ENCODE peak calls at places on chromosomes 16 and 17, in five cellular contexts. P, D, F, T and J are unnamed samples. For H4K20me1, the result is how much of the 10 kb centered on the place peaks cover.

GRCh38 chr16:82062645-82063058 is 27.6 kb downstream of the HSD17B2 start:
- DNase-seq in P (peak), T (no peak), F (no peak), D (peak), J (no peak)

GRCh38 chr16:56838622-56839337 is 26.2 kb upstream of the SLC12A3 start:
- DNase-seq in T (no peak), F (no peak), D (no peak), P (no peak), J (no peak)

GRCh38 chr16:70646260-70647241 is at the start of gene IL34:
- DNase-seq in P (peak), F (no peak), T (no peak), D (peak), J (no peak)

GRCh38 chr16:25066747-25067631 is 44.6 kb upstream of the LCMT1 start:
- DNase-seq in F (peak), P (peak), T (peak), D (peak), J (peak)

GRCh38 chr17:65975878-65976277 is 216.1 kb downstream of the CEP112 start:
- DNase-seq in D (no peak), T (no peak), F (peak), P (no peak), J (no peak)

GRCh38 chr16:85262558-85263196 is 150.4 kb upstream of the CIBAR2 start:
- DNase-seq in F (no peak), P (no peak), D (no peak), T (no peak), J (no peak)

GRCh38 chr17:41060052-41060604 is at the start of gene KRTAP2-3:
- DNase-seq in T (no peak), P (peak), F (no peak), D (peak), J (peak)

GRCh38 chr17:46976626-46977270 is 2.3 kb downstream of the RPRML start:
- DNase-seq in T (no peak), F (peak), P (no peak), D (no peak), J (peak)

GRCh38 chr16:69017036-69017783 is 88.2 kb upstream of the HAS3 start:
- DNase-seq in P (peak), T (no peak), F (no peak), D (peak), J (peak)

GRCh38 chr17:76948301-76948700 is 80.1 kb downstream of the MGAT5B start:
- DNase-seq in P (no peak), T (no peak), D (no peak), F (no peak), J (no peak)

GRCh38 chr16:14337303-14338191 is 266.4 kb downstream of the MRTFB start:
- DNase-seq in T (no peak), F (no peak), D (no peak), P (peak), J (no peak)

GRCh38 chr17:146983-147761 is 9.8 kb downstream of the SCGB1C2 start:
- DNase-seq in F (no peak), P (no peak), D (no peak), T (no peak), J (no peak)

GRCh38 chr16:138049-138417 is 440 bp downstream of the NPRL3 start:
- DNase-seq in D (no peak), T (peak), P (peak), F (peak), J (no peak)

GRCh38 chr17:64256913-64257807 is 5.9 kb downstream of the TEX2 start:
- DNase-seq in T (no peak), P (peak), D (peak), F (peak), J (no peak)

GRCh38 chr17:83185023-83186002 is 105.9 kb downstream of the METRNL start:
- DNase-seq in P (no peak), F (no peak), T (no peak), D (no peak), J (no peak)

GRCh38 chr17:79695293-79696158 is 35.2 kb upstream of the ENPP7 start:
- DNase-seq in F (no peak), P (peak), D (peak), T (no peak), J (no peak)

GRCh38 chr16:65679785-65680184 is 557.9 kb upstream of the CDH11 start:
- DNase-seq in D (no peak), T (peak), F (no peak), P (no peak), J (no peak)

GRCh38 chr17:54891176-54891821 is 9.4 kb upstream of the TOM1L1 start:
- DNase-seq in D (peak), T (peak), P (peak), F (peak), J (peak)

GRCh38 chr17:50508573-50509460 is 578 bp downstream of the MYCBPAP start:
- DNase-seq in T (no peak), F (no peak), P (peak), D (no peak), J (no peak)

GRCh38 chr16:19294156-19294649 is 8.7 kb downstream of the CLEC19A start:
- DNase-seq in F (no peak), P (no peak), D (no peak), T (peak), J (no peak)

GRCh38 chr16:85425061-85425662 is 188.0 kb upstream of the GSE1 start:
- DNase-seq in T (no peak), P (no peak), F (peak), D (no peak), J (no peak)

GRCh38 chr16:84503751-84504395 is 586 bp downstream of the MEAK7 start:
- DNase-seq in D (peak), T (no peak), F (peak), P (peak), J (peak)

GRCh38 chr16:17271687-17272086 is 199.1 kb downstream of the XYLT1 start:
- DNase-seq in P (peak), F (no peak), T (no peak), D (peak), J (no peak)

GRCh38 chr16:25177831-25178688 is 38.7 kb upstream of the AQP8 start:
- DNase-seq in D (no peak), P (peak), F (no peak), T (no peak), J (no peak)

GRCh38 chr16:19130852-19131808 is 17.4 kb downstream of the ITPRIPL2 start:
- DNase-seq in P (peak), F (no peak), D (peak), T (peak), J (peak)

GRCh38 chr16:2702438-2702825 is 17.6 kb downstream of the PRSS27 start:
- DNase-seq in T (no peak), P (no peak), D (no peak), F (no peak), J (no peak)

DNA sequence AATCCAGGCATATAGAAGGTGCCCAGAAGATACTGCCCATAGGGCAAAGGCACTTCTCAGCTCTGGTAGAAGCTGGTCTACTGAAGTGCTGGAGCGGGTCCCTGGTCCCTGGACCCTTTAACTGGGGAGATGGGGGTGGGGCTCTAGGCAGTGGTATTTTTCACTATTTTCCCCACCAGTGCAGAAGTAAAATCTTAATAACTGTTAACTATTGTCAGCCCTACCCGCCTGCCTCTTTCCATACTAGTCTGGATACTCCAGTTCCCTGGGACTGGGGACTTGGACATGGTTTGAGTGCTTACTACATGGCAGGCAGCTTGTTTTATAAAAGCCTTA is 24.6 kb downstream of the IGF2BP1 start:
- DNase-seq in T (no peak), D (no peak), F (no peak), P (no peak), J (no peak)
- H3K27ac ChIP-seq in T (no peak), D (peak), F (peak), P (peak), J (no peak)

DNA sequence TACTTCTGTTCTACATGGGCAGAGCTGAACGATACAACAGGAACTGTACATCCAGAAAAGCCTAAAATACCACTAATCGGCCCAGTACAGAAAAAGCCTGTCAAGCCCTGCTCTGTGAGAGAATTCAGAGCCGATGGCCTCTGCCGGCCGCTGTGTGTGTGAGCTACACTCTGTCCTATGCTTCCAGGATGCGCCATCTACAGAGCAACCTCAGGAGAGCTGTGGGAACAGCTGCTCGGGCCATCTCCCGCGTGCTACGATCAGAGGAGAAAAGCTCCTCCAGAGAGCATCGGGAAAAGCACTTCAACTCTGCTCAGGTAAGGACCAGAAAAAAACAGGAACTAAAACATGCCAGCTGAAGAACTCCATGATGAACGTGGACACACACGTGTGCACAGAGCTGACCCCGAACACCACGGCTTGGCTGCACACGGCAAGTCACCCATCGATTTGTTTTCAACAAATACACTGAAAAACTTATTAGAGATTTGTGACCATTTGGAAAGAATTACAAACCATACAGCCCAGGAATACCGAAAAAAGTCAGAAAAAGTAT is 115.9 kb downstream of the ANKRD11 start:
- DNase-seq in T (no peak), P (no peak), D (no peak), F (peak), J (peak)
- H4K20me1 ChIP-seq in T (under half), P (half or more), D (half or more), F (half or more), J (under half)

GRCh38 chr17:17820046-17820445 is 16.7 kb downstream of the SREBF1 start:
- DNase-seq in T (no peak), D (no peak), F (no peak), P (no peak), J (no peak)
- H3K4me3 ChIP-seq in T (no peak), D (no peak), F (no peak), P (no peak), J (peak)

DNA sequence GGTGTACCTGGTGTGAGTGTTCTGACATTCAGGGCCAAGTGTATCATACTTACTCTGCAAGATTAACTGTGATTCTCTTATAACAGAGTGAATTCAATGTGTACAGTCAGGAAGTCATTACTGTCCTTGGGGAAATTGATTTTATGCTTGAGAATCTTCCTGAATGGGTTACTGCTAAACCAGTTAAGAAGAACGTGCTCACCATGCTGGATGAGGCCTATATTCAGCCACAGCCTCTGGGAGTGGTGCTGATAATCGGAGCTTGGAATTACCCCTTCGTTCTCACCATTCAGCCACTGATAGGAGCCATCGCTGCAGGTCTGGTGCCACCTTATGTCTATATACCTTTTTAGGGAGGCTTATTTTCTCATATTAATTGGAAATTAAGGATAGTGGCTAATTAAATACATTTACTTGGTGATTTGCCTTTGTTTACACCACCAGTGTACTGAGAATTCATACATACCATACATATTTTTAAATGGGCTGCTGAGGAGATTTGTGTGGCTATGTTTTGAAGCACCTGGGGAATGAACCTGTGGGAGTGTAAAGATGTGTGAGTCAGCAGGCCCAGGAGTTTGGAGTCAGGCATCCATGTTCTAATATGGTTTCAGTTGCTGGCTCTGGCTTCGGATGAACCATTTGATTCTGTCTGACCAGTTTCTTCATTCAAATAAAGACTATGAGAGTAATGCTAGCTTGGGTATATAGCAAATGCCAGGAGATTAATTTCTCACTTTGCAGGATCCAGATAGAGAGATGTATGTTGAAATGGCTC is 3.1 kb downstream of the ALDH3A2 start:
- DNase-seq in T (no peak), P (no peak), F (no peak), D (no peak), J (peak)
- H3K27ac ChIP-seq in T (no peak), P (no peak), F (no peak), D (no peak), J (peak)

DNA sequence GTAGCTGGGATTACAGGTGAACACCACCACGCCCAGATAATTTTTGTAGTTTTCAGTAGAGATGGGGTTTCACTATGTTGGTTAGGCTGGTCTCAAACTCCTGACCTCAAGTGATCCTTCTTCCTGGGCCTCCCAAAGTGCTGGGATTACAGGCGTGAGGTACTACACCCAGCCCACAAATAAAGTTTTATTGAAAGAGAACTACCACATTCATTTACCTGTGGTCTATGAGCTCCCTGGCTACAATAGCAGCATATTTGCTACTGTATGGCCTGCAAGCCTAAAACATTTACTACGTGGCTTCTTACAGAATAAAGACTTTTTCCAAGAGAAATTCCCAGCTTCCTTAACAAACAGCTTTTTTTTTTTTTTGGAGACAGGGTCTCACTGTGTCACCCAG is 3.4 kb downstream of the METTL9 start:
- DNase-seq in P (no peak), D (no peak), F (no peak), T (no peak), J (no peak)
- H4K20me1 ChIP-seq in P (under half), D (half or more), F (half or more), T (under half), J (under half)

GRCh38 chr16:4115941-4116327 is 308 bp downstream of the ADCY9 start:
- DNase-seq in F (no peak), T (no peak), D (no peak), P (no peak), J (no peak)
- H3K4me3 ChIP-seq in F (peak), T (no peak), D (no peak), P (peak), J (peak)